ENCODE peak calls at places on chromosomes 2 and 18, in nine cellular contexts. S is BJ, P is adrenal gland, M is esophagus squamous epithelium, A is HL-60, K is cardiac fibroblast, D is K562, H is AG04450, F is tibial artery. B is an unnamed sample.

GRCh38 chr2:120445431-120446143 is 99.7 kb downstream of the INHBB start:
- DNase-seq in M (no peak), K (peak), A (no peak), S (no peak), D (no peak), F (no peak), H (no peak), P (peak), B (no peak)

GRCh38 chr2:189407161-189407943 is 33.9 kb upstream of the WDR75 start:
- DNase-seq in H (peak), K (peak), M (no peak), S (peak), F (no peak), D (no peak), P (no peak), A (no peak), B (no peak)

GRCh38 chr2:205158404-205158803 is 523.9 kb upstream of the NRP2 start:
- DNase-seq in S (no peak), M (no peak), A (no peak), P (no peak), K (no peak), D (no peak), F (no peak), H (no peak), B (no peak)

GRCh38 chr2:215756351-215756731 is 257.0 kb downstream of the MREG start:
- DNase-seq in P (no peak), S (no peak), K (no peak), H (no peak), M (no peak), F (no peak), A (no peak), D (no peak), B (no peak)

GRCh38 chr2:60092781-60093180 is 460.7 kb downstream of the BCL11A start:
- DNase-seq in K (no peak), P (no peak), A (no peak), S (no peak), D (no peak), F (no peak), M (no peak), H (no peak), B (no peak)

GRCh38 chr18:34494359-34494696 is 215.8 kb upstream of the DTNA start:
- DNase-seq in F (no peak), S (no peak), H (no peak), M (no peak), P (no peak), K (no peak), D (no peak), A (no peak), B (no peak)

GRCh38 chr2:149075868-149076267 is 37.4 kb downstream of the LYPD6B start:
- DNase-seq in P (no peak), F (no peak), D (no peak), A (no peak), M (no peak), K (no peak), H (no peak), S (no peak), B (no peak)

GRCh38 chr2:1451451-1451850 is 38.2 kb downstream of the TPO start:
- DNase-seq in F (no peak), K (no peak), P (no peak), M (no peak), D (no peak), S (no peak), H (no peak), A (no peak), B (no peak)

GRCh38 chr18:57819671-57820460 is 16.8 kb upstream of the ATP8B1 start:
- DNase-seq in F (peak), A (peak), H (peak), K (peak), P (peak), S (no peak), D (peak), M (no peak), B (peak)

GRCh38 chr2:213227458-213227857 is 56.8 kb upstream of the SPAG16 start:
- DNase-seq in F (no peak), P (no peak), M (no peak), S (no peak), K (peak), A (peak), H (no peak), D (no peak), B (no peak)

GRCh38 chr2:9112079-9112721 is 94.4 kb upstream of the ASAP2 start:
- DNase-seq in P (peak), K (peak), F (peak), M (no peak), A (no peak), S (peak), H (peak), D (peak), B (peak)

GRCh38 chr2:238938460-238939055 is 90.7 kb downstream of the TWIST2 start:
- DNase-seq in M (no peak), D (no peak), S (peak), A (no peak), K (peak), H (peak), F (peak), P (peak), B (no peak)

GRCh38 chr2:98881153-98881650 is 54.8 kb downstream of the CRACDL start:
- DNase-seq in M (no peak), K (no peak), S (no peak), D (no peak), A (no peak), P (no peak), H (no peak), F (no peak), B (no peak)

GRCh38 chr18:32847719-32848118 is 74.9 kb upstream of the KLHL14 start:
- DNase-seq in S (no peak), H (no peak), A (no peak), P (no peak), M (no peak), F (no peak), K (no peak), D (no peak), B (peak)

GRCh38 chr2:152462591-152463178 is 127.7 kb downstream of the FMNL2 start:
- DNase-seq in P (no peak), A (no peak), K (no peak), F (no peak), H (no peak), S (no peak), D (no peak), M (no peak), B (no peak)

GRCh38 chr2:14420851-14421250 is 211.7 kb upstream of the LRATD1 start:
- DNase-seq in P (peak), S (peak), D (no peak), M (no peak), F (no peak), K (peak), A (no peak), H (no peak), B (no peak)

GRCh38 chr2:19059076-19059475 is 299.3 kb downstream of the OSR1 start:
- DNase-seq in A (no peak), K (no peak), P (no peak), F (no peak), S (no peak), D (no peak), H (no peak), M (no peak), B (no peak)

GRCh38 chr2:76251342-76251741 is 540.6 kb upstream of the GCFC2 start:
- DNase-seq in P (no peak), A (no peak), S (no peak), D (no peak), K (no peak), F (no peak), M (no peak), H (no peak), B (no peak)

GRCh38 chr2:85730686-85731085 is 23.1 kb upstream of the ATOH8 start:
- DNase-seq in P (no peak), H (no peak), F (peak), M (no peak), K (no peak), S (no peak), A (no peak), D (no peak), B (no peak)

GRCh38 chr18:48345596-48345995 is 63.6 kb downstream of the ZBTB7C start:
- DNase-seq in F (no peak), K (peak), D (no peak), P (peak), M (no peak), A (peak), H (no peak), S (no peak), B (no peak)
- TF ChIP-seq CTCF in F (no peak), K (peak), D (peak), P (no peak), M (no peak), A (no peak), H (peak), S (peak), B (peak)

GRCh38 chr2:118565816-118566540 is 281.5 kb downstream of the EN1 start:
- DNase-seq in K (no peak), S (no peak), A (no peak), H (no peak), F (no peak), M (no peak), D (no peak), P (no peak), B (no peak)
- H3K4me3 ChIP-seq in K (no peak), S (no peak), A (no peak), H (no peak), F (no peak), M (no peak), D (no peak), P (no peak), B (no peak)

DNA sequence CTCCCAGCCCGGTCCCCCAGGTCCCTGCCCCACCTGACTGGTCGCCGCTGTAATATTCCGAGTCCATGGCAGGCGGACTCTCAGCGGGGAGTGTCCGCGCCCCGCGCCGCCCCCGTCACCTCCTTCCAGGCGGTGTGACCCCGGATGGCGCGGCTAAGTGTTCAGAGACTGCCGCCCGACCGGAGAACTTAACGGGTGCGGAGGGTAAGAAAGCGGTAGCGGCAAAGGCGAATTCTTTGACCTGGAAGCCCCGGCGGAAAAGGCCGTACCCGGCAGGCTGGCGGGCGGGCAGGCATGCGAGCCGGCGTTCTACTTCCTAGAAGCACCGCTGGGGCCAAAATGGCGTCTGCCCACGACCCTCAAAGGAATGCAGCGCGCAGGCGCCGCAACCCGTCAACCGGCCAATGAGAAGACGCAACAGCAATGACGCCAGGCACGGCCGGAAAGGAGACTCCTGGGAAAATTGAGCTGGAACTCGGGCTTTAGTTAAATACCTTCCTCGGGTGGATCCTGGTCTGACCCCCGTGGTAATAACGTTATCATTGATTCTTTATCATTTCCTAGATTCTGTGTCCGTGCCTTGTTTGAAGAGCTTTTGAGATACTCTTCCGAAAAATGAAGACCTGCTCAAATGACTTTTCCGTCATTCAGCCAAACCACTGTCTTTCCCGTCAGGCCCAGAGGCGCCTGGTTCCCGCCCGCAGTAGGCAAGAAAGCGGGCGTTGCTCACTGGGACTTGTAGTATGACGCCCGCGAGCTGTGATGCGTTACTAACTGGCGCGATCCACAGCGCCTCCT is at the start of gene IWS1:
- DNase-seq in F (peak), A (peak), K (peak), H (peak), P (peak), S (peak), M (peak), D (peak), B (peak)
- TF ChIP-seq CTCF in F (peak), A (no peak), K (no peak), H (peak), P (no peak), S (no peak), M (no peak), D (no peak), B (peak)

GRCh38 chr2:96530474-96531357 is 5.8 kb upstream of the ARID5A start:
- DNase-seq in A (no peak), M (no peak), H (no peak), F (no peak), D (no peak), S (no peak), K (no peak), P (peak), B (no peak)

GRCh38 chr2:96531872-96532505 is 4.6 kb upstream of the ARID5A start:
- DNase-seq in D (peak), M (peak), A (peak), S (peak), F (peak), H (peak), K (peak), P (peak), B (peak)

GRCh38 chr2:96530144-96530430 is 6.5 kb upstream of the ARID5A start:
- DNase-seq in K (no peak), F (no peak), M (no peak), P (peak), H (no peak), S (no peak), A (no peak), D (no peak), B (no peak)

GRCh38 chr2:96532641-96533291 is 3.8 kb upstream of the ARID5A start:
- DNase-seq in P (peak), A (no peak), M (no peak), D (no peak), S (no peak), H (no peak), K (no peak), F (no peak), B (no peak)

GRCh38 chr2:96531366-96531765 is 5.2 kb upstream of the ARID5A start:
- DNase-seq in S (no peak), D (no peak), P (peak), M (no peak), H (no peak), F (no peak), K (no peak), A (no peak), B (no peak)
- H3K4me3 ChIP-seq in S (no peak), D (no peak), P (peak), M (peak), H (no peak), F (peak), K (no peak), A (no peak), B (peak)

DNA sequence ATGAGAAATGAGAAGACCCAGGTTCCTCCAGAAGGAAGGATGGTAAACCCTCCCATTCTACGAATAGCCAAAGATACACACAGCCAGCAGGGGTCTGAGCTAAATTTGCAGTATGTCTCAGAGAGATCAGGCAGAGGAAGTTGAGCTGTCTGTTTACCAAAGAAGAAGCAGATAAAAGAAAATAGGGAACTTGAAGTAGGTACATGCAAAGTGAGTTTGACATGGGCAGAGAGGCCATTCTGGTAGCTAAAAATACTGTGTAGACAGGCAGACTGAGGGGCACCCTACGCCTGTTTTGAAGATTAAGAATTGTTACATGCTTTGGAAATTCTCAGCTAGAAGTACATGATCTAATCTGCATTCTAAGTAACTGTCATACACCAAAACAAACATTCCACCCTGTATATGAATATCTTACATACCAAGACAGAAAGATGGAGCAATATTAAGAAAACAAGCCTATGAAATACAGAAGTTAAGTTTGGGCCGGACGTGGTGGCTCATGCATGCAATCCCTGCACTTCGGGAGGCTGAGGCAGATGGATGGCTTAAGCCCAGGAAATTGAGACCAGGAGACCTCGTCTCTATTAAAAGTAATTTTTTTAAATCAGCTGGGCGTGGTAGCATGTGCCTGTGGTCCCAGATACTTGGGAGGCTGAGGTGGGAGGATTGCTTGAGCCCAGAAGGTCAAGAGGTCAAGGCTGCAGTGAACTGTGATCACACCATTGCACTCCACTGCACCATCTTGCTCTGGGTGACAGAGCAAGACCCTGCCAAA is 157.9 kb downstream of the ANKRD44 start:
- DNase-seq in P (no peak), F (no peak), H (no peak), M (no peak), D (no peak), A (peak), S (no peak), K (peak), B (no peak)
- TF ChIP-seq CTCF in P (no peak), F (no peak), H (peak), M (no peak), D (no peak), A (no peak), S (no peak), K (peak), B (no peak)

DNA sequence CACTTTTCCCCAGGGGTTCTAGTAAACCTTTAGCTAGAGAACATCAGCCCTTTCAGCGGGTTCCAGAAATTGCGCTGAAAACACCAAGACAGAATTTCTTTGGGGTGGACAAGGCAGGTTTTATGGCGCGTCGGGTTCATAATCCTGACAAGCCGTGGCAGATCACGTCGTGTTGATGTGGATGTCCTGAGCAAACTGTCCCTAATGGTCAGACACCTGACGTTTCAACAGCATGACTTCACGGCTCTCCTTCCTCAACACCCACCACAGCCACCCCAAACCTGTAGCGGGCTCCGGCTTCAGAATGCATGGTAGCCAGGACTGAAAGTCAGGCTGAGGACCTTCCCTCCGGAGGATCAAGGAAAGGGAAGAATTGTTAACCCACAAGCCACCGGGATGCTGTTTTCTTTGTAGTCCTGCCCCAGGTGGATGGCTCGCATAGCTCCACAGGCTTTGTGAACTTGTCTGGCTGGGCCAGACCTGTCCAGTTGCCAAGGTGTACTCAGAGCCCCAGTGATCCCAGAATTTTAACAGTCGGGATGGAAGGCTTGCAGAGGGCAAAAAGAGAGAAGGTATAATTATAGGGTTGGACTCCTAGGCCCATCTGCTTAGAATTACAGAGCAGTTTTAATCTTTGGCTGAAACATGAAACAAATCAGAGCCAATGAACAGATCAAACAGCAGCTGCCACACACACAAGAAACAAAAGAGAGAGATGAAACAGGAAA is 1.5 kb downstream of the APCDD1 start:
- DNase-seq in A (no peak), S (no peak), M (no peak), P (no peak), H (no peak), K (no peak), F (no peak), D (no peak), B (no peak)
- H3K4me3 ChIP-seq in A (no peak), S (peak), M (peak), P (peak), H (no peak), K (no peak), F (peak), D (no peak), B (no peak)